ENCODE peak calls at places on chromosomes 1 and 21, in six cellular contexts. O is stimulated activated CD4-positive, alpha-beta T cell treated with anti-CD3 and anti-CD28 coated beads, Interleukin-15, amount 100 ng/mL, for 1 hour; T is astrocyte of the spinal cord; I is pulmonary artery endothelial cell; K is GDM1; U is fibroblast of pulmonary artery. Y is an unnamed sample.
A peak's percentile ranks its signal among the peaks of the same experiment; 100 is the strongest.

GRCh38 chr1:109761227-109762038 is 2.3 kb downstream of the EPS8L3 start:
- DNase-seq in O (no peak), T (no peak), I (no peak), K (no peak), U (no peak), Y (no peak)

GRCh38 chr1:46400398-46400797 is 6.3 kb downstream of the FAAH start:
- DNase-seq in O (no peak), T (no peak), I (no peak), K (no peak), U (no peak), Y (no peak)

GRCh38 chr1:168739908-168740307 is 10.9 kb upstream of the DPT start:
- DNase-seq in O (no peak), T (no peak), I (no peak), K (no peak), U (no peak), Y (no peak)

GRCh38 chr1:10074059-10074854 is 41.5 kb downstream of the UBE4B start:
- DNase-seq in O (peak; percentile 9), T (peak; percentile 96), I (peak; percentile 32), K (peak; percentile 76), U (peak; percentile 93), Y (no peak)

GRCh38 chr1:74766579-74766978 is 33.6 kb downstream of the TYW3 start:
- DNase-seq in O (no peak), T (peak; percentile 5), I (no peak), K (no peak), U (no peak), Y (no peak)

GRCh38 chr1:25804244-25804963 is 4.4 kb downstream of the SELENON start:
- DNase-seq in O (no peak), T (no peak), I (no peak), K (no peak), U (peak; percentile 33), Y (no peak)

GRCh38 chr1:29521846-29522580 is 285.7 kb downstream of the PTPRU start:
- DNase-seq in O (no peak), T (no peak), I (no peak), K (no peak), U (no peak), Y (no peak)

GRCh38 chr21:46122241-46122671 is 24.3 kb downstream of the COL6A2 start:
- DNase-seq in O (no peak), T (peak; percentile 77), I (no peak), K (no peak), U (peak; percentile 77), Y (no peak)

GRCh38 chr1:201363455-201363854 is 14.0 kb downstream of the TNNT2 start:
- DNase-seq in O (no peak), T (no peak), I (no peak), K (no peak), U (no peak), Y (no peak)

GRCh38 chr1:191405417-191405816 is 752.8 kb upstream of the RGS18 start:
- DNase-seq in O (no peak), T (no peak), I (no peak), K (no peak), U (no peak), Y (no peak)

GRCh38 chr21:43608225-43608624 is 51.1 kb downstream of the HSF2BP start:
- DNase-seq in O (no peak), T (peak; percentile 91), I (no peak), K (peak; percentile 28), U (peak; percentile 85), Y (no peak)

GRCh38 chr1:156001682-156002171 is 19.0 kb downstream of the SSR2 start:
- DNase-seq in O (no peak), T (no peak), I (no peak), K (peak; percentile 17), U (no peak), Y (no peak)